ENCODE peak calls at places on chromosome 19, in six cellular contexts. V is foreskin keratinocyte, B is left lung, C is nephron progenitor cell, R is choroid plexus epithelial cell, D is neural crest cell. X is an unnamed sample.

GRCh38 chr19:44587863-44588752 is 25.3 kb upstream of the IGSF23 start:
- DNase-seq in D (no peak), R (peak), V (peak), C (no peak), B (no peak), X (no peak)

GRCh38 chr19:48795855-48796142 is 15.0 kb downstream of the BCAT2 start:
- DNase-seq in B (no peak), R (no peak), D (no peak), C (no peak), V (no peak), X (no peak)

GRCh38 chr19:18644144-18645034 is 7.6 kb downstream of the KLHL26 start:
- DNase-seq in V (no peak), R (no peak), C (no peak), D (no peak), B (no peak), X (no peak)

GRCh38 chr19:49952475-49952829 is 8.5 kb downstream of the SIGLEC11 start:
- DNase-seq in C (no peak), B (no peak), V (no peak), D (no peak), R (peak), X (no peak)

GRCh38 chr19:19205416-19206410 is 2.5 kb upstream of the NR2C2AP start:
- DNase-seq in C (no peak), R (no peak), D (no peak), V (no peak), B (no peak), X (no peak)

GRCh38 chr19:54551950-54552912 is 21.4 kb upstream of the LILRA2 start:
- DNase-seq in R (no peak), B (peak), D (no peak), C (no peak), V (no peak), X (no peak)

GRCh38 chr19:5016268-5016667 is 47.4 kb downstream of the KDM4B start:
- DNase-seq in V (no peak), B (no peak), D (no peak), C (no peak), R (no peak), X (no peak)

GRCh38 chr19:11457831-11458230 is 22.4 kb downstream of the PRKCSH start:
- DNase-seq in C (no peak), B (no peak), V (no peak), R (no peak), D (no peak), X (no peak)

GRCh38 chr19:45140144-45140503 is 20.7 kb downstream of the NKPD1 start:
- DNase-seq in V (no peak), D (no peak), B (no peak), C (no peak), R (no peak), X (no peak)

GRCh38 chr19:19540707-19541515 is 2.8 kb downstream of the CILP2 start:
- DNase-seq in R (peak), C (peak), B (no peak), V (peak), D (no peak), X (peak)

GRCh38 chr19:44792286-44792685 is 14.6 kb downstream of the CBLC start:
- DNase-seq in D (no peak), R (no peak), C (no peak), V (no peak), B (no peak), X (no peak)

GRCh38 chr19:38391911-38392464 is 3.5 kb downstream of the SPRED3 start:
- DNase-seq in B (no peak), R (no peak), D (no peak), V (no peak), C (no peak), X (no peak)

GRCh38 chr19:13150919-13151604 is 851 bp downstream of the IER2 start:
- DNase-seq in V (no peak), R (no peak), B (peak), D (no peak), C (peak), X (peak)

GRCh38 chr19:49543032-49543431 is 15.2 kb downstream of the RCN3 start:
- DNase-seq in B (peak), V (no peak), R (no peak), C (no peak), D (no peak), X (no peak)

GRCh38 chr19:4795400-4795799 is 3.9 kb downstream of the FEM1A start:
- DNase-seq in D (no peak), V (no peak), C (no peak), R (no peak), B (no peak), X (no peak)

GRCh38 chr19:18265611-18265981 is 8.7 kb downstream of the IQCN start:
- DNase-seq in D (no peak), V (no peak), R (no peak), C (no peak), B (no peak), X (no peak)

GRCh38 chr19:55305491-55305890 is 19.6 kb downstream of the TMEM150B start:
- DNase-seq in D (no peak), V (no peak), R (peak), B (no peak), C (peak), X (peak)

GRCh38 chr19:35446194-35446593 is 1.9 kb upstream of the FFAR2 start:
- DNase-seq in B (no peak), V (no peak), R (no peak), C (no peak), D (no peak), X (no peak)

GRCh38 chr19:41457241-41457640 is 14.3 kb downstream of the ERICH4 start:
- DNase-seq in C (no peak), D (no peak), B (no peak), R (no peak), V (no peak), X (no peak)

DNA sequence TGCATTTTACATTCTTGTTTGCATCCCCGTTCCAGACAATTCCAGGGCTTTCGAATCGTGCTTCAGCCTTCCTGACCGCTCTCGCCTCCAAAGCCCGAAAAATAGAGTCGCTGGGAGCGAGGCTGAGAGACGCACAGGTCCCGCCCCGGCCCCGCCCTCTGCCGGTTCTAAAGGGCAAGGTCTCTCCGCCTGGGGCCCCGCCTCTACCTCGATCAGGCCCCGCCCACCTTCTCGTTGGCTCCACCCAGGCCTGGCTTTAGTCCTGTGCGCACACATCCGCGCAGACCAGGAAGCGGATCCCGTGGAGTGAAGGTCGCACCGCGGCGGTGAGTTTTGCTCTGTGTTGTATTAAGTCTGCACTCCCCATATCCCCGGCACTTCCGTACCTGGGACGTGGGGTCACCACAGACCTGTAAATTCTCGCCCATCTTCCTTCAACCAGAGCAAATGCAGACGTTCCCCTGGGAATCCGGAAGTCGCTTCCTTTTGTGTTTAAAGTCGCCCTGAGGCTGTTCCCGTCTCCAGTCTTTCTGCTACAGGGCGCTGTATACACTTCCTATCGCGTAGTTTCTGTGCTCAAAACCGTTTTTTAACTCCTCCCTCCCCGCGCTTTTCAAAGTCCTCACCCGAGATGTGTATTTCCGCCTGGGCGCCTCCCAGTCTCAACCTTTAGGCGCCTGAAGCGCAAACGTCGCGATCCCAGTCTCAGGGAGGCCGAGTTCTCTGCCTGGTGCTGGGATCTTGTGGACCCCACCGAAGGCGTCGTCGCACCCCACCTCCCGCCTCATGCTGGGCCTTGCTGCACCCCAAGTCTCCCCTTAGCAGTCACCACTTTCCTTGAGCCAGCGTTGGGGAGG is at the start of gene ZNF701:
- DNase-seq in V (peak), R (peak), D (peak), C (peak), B (peak), X (peak)
- TF ChIP-seq CTCF in V (peak), R (peak), D (peak), C (no peak), B (peak), X (no peak)

GRCh38 chr19:10416380-10417257 is 3.7 kb upstream of the PDE4A start:
- DNase-seq in D (peak), R (peak), B (peak), V (peak), C (peak), X (peak)

GRCh38 chr19:10419200-10419645 is 1.1 kb upstream of the PDE4A start:
- DNase-seq in R (no peak), C (peak), V (no peak), B (no peak), D (no peak), X (peak)

GRCh38 chr19:10419646-10420443 is 493 bp upstream of the PDE4A start:
- DNase-seq in B (no peak), R (peak), V (no peak), D (no peak), C (peak), X (no peak)

GRCh38 chr19:10417598-10418280 is 2.6 kb upstream of the PDE4A start:
- DNase-seq in C (peak), R (peak), B (no peak), D (no peak), V (no peak), X (no peak)

GRCh38 chr19:10418281-10419199 is 1.8 kb upstream of the PDE4A start:
- DNase-seq in B (no peak), R (peak), D (no peak), V (no peak), C (peak), X (no peak)
- TF ChIP-seq CTCF in B (no peak), R (peak), D (no peak), V (no peak), C (no peak), X (no peak)

DNA sequence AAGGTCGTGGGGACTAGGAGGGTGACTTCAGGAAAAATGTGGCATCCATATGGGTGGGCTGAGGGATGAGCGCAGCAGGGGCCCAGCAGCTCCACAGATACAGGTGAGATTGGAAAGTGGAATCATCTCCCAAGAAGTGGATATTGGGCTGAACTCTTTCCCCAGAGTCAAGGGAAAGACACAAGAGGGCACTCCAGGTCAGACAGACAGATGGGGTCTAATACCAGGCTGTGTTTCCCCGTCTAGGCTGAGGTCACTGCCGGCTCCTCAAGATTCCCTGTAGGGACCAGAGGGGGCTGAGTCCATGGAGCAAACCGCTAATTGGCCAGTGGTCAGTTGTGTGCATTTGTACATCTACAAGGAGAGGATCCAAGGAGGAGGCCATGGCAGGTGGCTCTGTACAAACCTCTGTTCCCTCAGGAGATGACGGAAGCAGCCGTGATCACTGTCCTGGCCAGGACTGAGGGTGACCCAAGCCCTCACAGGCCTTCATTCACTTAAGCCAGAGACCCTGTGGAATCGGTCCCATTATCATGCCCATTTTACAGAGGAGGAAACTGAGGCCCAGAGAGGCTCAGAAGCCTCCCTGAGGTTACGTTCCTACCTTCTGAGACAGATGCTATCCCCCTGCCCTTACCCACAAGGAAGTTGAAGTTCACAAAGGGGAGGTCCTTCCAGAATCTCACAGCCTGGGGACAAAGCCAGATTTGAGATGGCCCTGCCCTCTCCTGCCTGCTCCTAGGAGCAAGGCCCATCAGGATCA is 14.9 kb upstream of the IGLON5 start:
- DNase-seq in B (no peak), D (no peak), C (no peak), V (no peak), R (no peak), X (no peak)
- TF ChIP-seq CTCF in B (no peak), D (peak), C (no peak), V (no peak), R (no peak), X (no peak)

GRCh38 chr19:1767464-1767933 is 14.2 kb downstream of the ONECUT3 start:
- DNase-seq in R (no peak), B (peak), D (peak), V (no peak), C (peak), X (peak)

GRCh38 chr19:1766800-1767352 is 13.6 kb downstream of the ONECUT3 start:
- DNase-seq in V (no peak), D (no peak), B (no peak), C (no peak), R (no peak), X (no peak)

GRCh38 chr19:1769645-1769985 is 16.3 kb downstream of the ONECUT3 start:
- DNase-seq in D (no peak), C (no peak), B (no peak), R (no peak), V (no peak), X (no peak)

GRCh38 chr19:1768918-1769644 is 15.8 kb downstream of the ONECUT3 start:
- DNase-seq in D (no peak), C (no peak), V (no peak), B (no peak), R (no peak), X (no peak)

DNA sequence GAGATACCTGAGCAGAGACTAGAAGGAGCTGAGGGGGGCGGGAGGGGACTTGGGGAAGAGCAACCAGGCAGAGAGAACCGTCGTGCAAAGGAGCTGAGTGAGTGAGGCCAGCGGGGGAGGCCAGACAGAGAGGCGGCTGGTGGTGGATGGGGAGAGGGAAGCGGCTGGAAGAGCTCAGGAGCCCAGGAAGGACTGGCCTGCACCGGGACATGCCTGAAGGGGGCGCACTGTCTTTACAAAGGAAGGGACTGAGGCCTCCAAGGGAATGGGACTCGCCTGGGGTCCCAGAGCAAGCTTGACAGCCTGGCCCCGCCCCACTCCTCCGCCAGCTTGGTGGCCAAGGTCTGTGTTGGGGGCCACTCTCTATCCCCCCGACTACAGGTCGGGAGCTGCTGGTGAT is 14.9 kb downstream of the ONECUT3 start:
- DNase-seq in D (peak), C (peak), R (no peak), V (no peak), B (no peak), X (no peak)
- TF ChIP-seq CTCF in D (peak), C (peak), R (peak), V (peak), B (no peak), X (no peak)